ENCODE peak calls at places on chromosomes 7 and 10, in four cellular contexts. Y, X, J and A are unnamed samples.

GRCh38 chr10:34743804-34744203 is 71.3 kb downstream of the PARD3 start:
- DNase-seq in Y (no peak), X (peak), J (no peak), A (peak)

GRCh38 chr7:36078816-36079360 is 74.2 kb upstream of the EEPD1 start:
- DNase-seq in Y (no peak), X (no peak), J (no peak), A (no peak)

GRCh38 chr7:158075633-158076001 is 512.0 kb downstream of the PTPRN2 start:
- DNase-seq in Y (no peak), X (no peak), J (no peak), A (no peak)

GRCh38 chr10:111872591-111872990 is 311.0 kb downstream of the GPAM start:
- DNase-seq in Y (no peak), X (no peak), J (no peak), A (no peak)

GRCh38 chr10:16905304-16905703 is 88.1 kb upstream of the RSU1 start:
- DNase-seq in Y (no peak), X (peak), J (no peak), A (no peak)

GRCh38 chr7:122896509-122896908 is 10.2 kb upstream of the CADPS2 start:
- DNase-seq in Y (no peak), X (peak), J (no peak), A (no peak)

GRCh38 chr10:35041502-35041879 is 48.6 kb downstream of the CUL2 start:
- DNase-seq in Y (no peak), X (no peak), J (no peak), A (no peak)

GRCh38 chr7:5424689-5425506 is 1.3 kb upstream of the TNRC18 start:
- DNase-seq in Y (peak), X (peak), J (no peak), A (peak)

GRCh38 chr10:62805139-62806092 is 896 bp downstream of the ADO start:
- DNase-seq in Y (peak), X (peak), J (peak), A (peak)

GRCh38 chr7:17207220-17207619 is 91.2 kb upstream of the AHR start:
- DNase-seq in Y (peak), X (no peak), J (peak), A (peak)

GRCh38 chr10:132396495-132397035 is 435 bp upstream of the PWWP2B start:
- DNase-seq in Y (peak), X (no peak), J (peak), A (peak)

GRCh38 chr7:101532000-101532399 is 97.1 kb downstream of the MYL10 start:
- DNase-seq in Y (no peak), X (no peak), J (no peak), A (no peak)

GRCh38 chr7:120856621-120857352 is 1.2 kb downstream of the TSPAN12 start:
- DNase-seq in Y (peak), X (peak), J (peak), A (peak)

GRCh38 chr7:22445140-22445722 is 54.8 kb downstream of the STEAP1B start:
- DNase-seq in Y (no peak), X (peak), J (no peak), A (peak)

GRCh38 chr10:102595293-102595692 is 49.0 kb upstream of the TRIM8 start:
- DNase-seq in Y (no peak), X (no peak), J (no peak), A (no peak)

GRCh38 chr10:46250898-46251856 is 35.6 kb upstream of the ANTXRL start:
- DNase-seq in Y (no peak), X (no peak), J (no peak), A (no peak)

GRCh38 chr10:29304259-29305030 is 15.6 kb downstream of the LYZL1 start:
- DNase-seq in Y (peak), X (peak), J (peak), A (peak)

GRCh38 chr7:106139253-106140251 is 27.4 kb upstream of the SYPL1 start:
- DNase-seq in Y (no peak), X (no peak), J (no peak), A (peak)

GRCh38 chr10:121639416-121639815 is 41.2 kb upstream of the FGFR2 start:
- DNase-seq in Y (no peak), X (no peak), J (no peak), A (no peak)

GRCh38 chr10:46268076-46268881 is 18.5 kb upstream of the ANTXRL start:
- DNase-seq in Y (no peak), X (no peak), J (no peak), A (no peak)

GRCh38 chr10:753530-753929 is 64.1 kb upstream of the DIP2C start:
- DNase-seq in Y (no peak), X (no peak), J (no peak), A (no peak)

GRCh38 chr10:91604462-91604935 is 28.4 kb downstream of the PPP1R3C start:
- DNase-seq in Y (no peak), X (no peak), J (no peak), A (no peak)

GRCh38 chr10:133326745-133327650 is 9.7 kb downstream of the CALY start:
- DNase-seq in Y (no peak), X (peak), J (peak), A (peak)

GRCh38 chr10:96585726-96586418 is 940 bp downstream of the TM9SF3 start:
- DNase-seq in Y (peak), X (no peak), J (no peak), A (peak)

GRCh38 chr7:25460426-25460825 is 232.1 kb upstream of the NPVF start:
- DNase-seq in Y (no peak), X (no peak), J (no peak), A (no peak)

GRCh38 chr7:130143986-130144618 is 61.1 kb downstream of the TMEM209 start:
- DNase-seq in Y (peak), X (no peak), J (no peak), A (no peak)

GRCh38 chr7:14504134-14504533 is 398.4 kb downstream of the DGKB start:
- DNase-seq in Y (no peak), X (no peak), J (no peak), A (no peak)

GRCh38 chr7:132321387-132321786 is 254.9 kb downstream of the PLXNA4 start:
- DNase-seq in Y (no peak), X (peak), J (peak), A (no peak)

GRCh38 chr10:3486346-3487065 is 298.5 kb downstream of the KLF6 start:
- DNase-seq in Y (peak), X (peak), J (peak), A (peak)

GRCh38 chr10:3954615-3955014 is 169.6 kb upstream of the KLF6 start:
- DNase-seq in Y (no peak), X (no peak), J (no peak), A (no peak)

GRCh38 chr7:132430863-132431822 is 145.1 kb downstream of the PLXNA4 start:
- DNase-seq in Y (peak), X (peak), J (peak), A (peak)